ENCODE peak calls at places on chromosome 19, in ten cellular contexts. M is EH; J is activated CD8-positive, alpha-beta T cell treated with anti-CD3 and anti-CD28 coated beads for 36 hours; K is PC-9; T is breast epithelium; U is mucosa of gallbladder; N is neural progenitor cell; D is activated CD4-positive, CD25-positive, alpha-beta regulatory T cell treated with anti-CD3 and anti-CD28 coated beads, Interleukin-2, amount 50 U/mL, for 16 hours; Z is ELR; V is memory B cell. R is an unnamed sample.

GRCh38 chr19:38223119-38223523 is 901 bp downstream of the DPF1 start:
- DNase-seq in M (no peak), J (no peak), K (no peak), T (no peak), U (no peak), N (no peak), D (no peak), Z (no peak), V (no peak), R (no peak)

GRCh38 chr19:21023901-21024300 is 3.4 kb downstream of the ZNF430 start:
- DNase-seq in M (peak; percentile 57), J (no peak), K (no peak), T (no peak), U (no peak), N (no peak), D (no peak), Z (peak; percentile 52), V (no peak), R (no peak)

GRCh38 chr19:46896076-46896794 is 35.4 kb downstream of the ARHGAP35 start:
- DNase-seq in M (no peak), J (no peak), K (no peak), T (no peak), U (no peak), N (no peak), D (no peak), Z (no peak), V (no peak), R (peak; percentile 13)

GRCh38 chr19:7652061-7652641 is 15.2 kb downstream of the STXBP2 start:
- DNase-seq in M (peak; percentile 66), J (peak; percentile 91), K (peak; percentile 98), T (peak; percentile 92), U (peak; percentile 85), N (peak; percentile 92), D (peak; percentile 76), Z (peak; percentile 72), V (peak; percentile 83), R (peak; percentile 92)

GRCh38 chr19:46736544-46737274 is 9.1 kb upstream of the FKRP start:
- DNase-seq in M (peak; percentile 55), J (no peak), K (no peak), T (no peak), U (no peak), N (peak; percentile 52), D (no peak), Z (no peak), V (no peak), R (no peak)

GRCh38 chr19:54462713-54463530 is 656 bp downstream of the LENG9 start:
- DNase-seq in M (peak; percentile 77), J (peak; percentile 73), K (peak; percentile 47), T (no peak), U (peak; percentile 80), N (peak; percentile 81), D (peak; percentile 33), Z (peak; percentile 70), V (no peak), R (peak; percentile 83)

GRCh38 chr19:58439576-58440554 is at the start of gene ZNF132:
- DNase-seq in M (peak; percentile 100), J (peak; percentile 98), K (peak; percentile 66), T (peak; percentile 92), U (peak; percentile 99), N (peak; percentile 85), D (peak; percentile 93), Z (peak; percentile 97), V (peak; percentile 82), R (peak; percentile 99)

GRCh38 chr19:13920940-13921744 is 15.1 kb downstream of the CC2D1A start:
- DNase-seq in M (peak; percentile 77), J (peak; percentile 66), K (peak; percentile 72), T (no peak), U (no peak), N (peak; percentile 50), D (no peak), Z (peak; percentile 71), V (no peak), R (no peak)

GRCh38 chr19:21117041-21117907 is 24.6 kb upstream of the ZNF431 start:
- DNase-seq in M (peak; percentile 56), J (no peak), K (no peak), T (no peak), U (no peak), N (no peak), D (no peak), Z (peak; percentile 61), V (no peak), R (no peak)

GRCh38 chr19:44988896-44989563 is 12.2 kb upstream of the RELB start:
- DNase-seq in M (peak; percentile 73), J (peak; percentile 79), K (peak; percentile 38), T (no peak), U (peak; percentile 44), N (peak; percentile 79), D (peak; percentile 37), Z (peak; percentile 81), V (peak; percentile 75), R (peak; percentile 69)

GRCh38 chr19:58516964-58517833 is 2.4 kb downstream of the ZBTB45 start:
- DNase-seq in M (no peak), J (no peak), K (no peak), T (no peak), U (no peak), N (no peak), D (no peak), Z (no peak), V (no peak), R (no peak)

GRCh38 chr19:39125199-39125553 is 410 bp upstream of the PAK4 start:
- DNase-seq in M (no peak), J (no peak), K (no peak), T (no peak), U (no peak), N (no peak), D (no peak), Z (no peak), V (no peak), R (no peak)

R was measured in body of pancreas.